ENCODE peak calls at places on chromosomes 13 and 19, in five cellular contexts. One of them, this sample, is unnamed.

GRCh38 chr13:26811636-26812035 is 51.0 kb upstream of the GPR12 start:
- DNase-seq in breast epithelium: no peak
- DNase-seq in endothelial cell of umbilical vein: no peak
- DNase-seq in heart right ventricle: no peak
- DNase-seq in fibroblast of lung: no peak
- DNase-seq in this sample: no peak

GRCh38 chr13:94057618-94058017 is 421.9 kb downstream of the DCT start:
- DNase-seq in breast epithelium: no peak
- DNase-seq in endothelial cell of umbilical vein: no peak
- DNase-seq in heart right ventricle: no peak
- DNase-seq in fibroblast of lung: no peak
- DNase-seq in this sample: no peak

GRCh38 chr13:79548886-79549285 is 67.9 kb downstream of the NDFIP2 start:
- DNase-seq in breast epithelium: no peak
- DNase-seq in endothelial cell of umbilical vein: peak
- DNase-seq in heart right ventricle: no peak
- DNase-seq in fibroblast of lung: no peak
- DNase-seq in this sample: no peak

GRCh38 chr19:16871870-16872269 is 16.9 kb upstream of the F2RL3 start:
- DNase-seq in breast epithelium: no peak
- DNase-seq in endothelial cell of umbilical vein: peak
- DNase-seq in heart right ventricle: peak
- DNase-seq in fibroblast of lung: no peak
- DNase-seq in this sample: no peak

GRCh38 chr19:55638864-55639359 is 1.9 kb upstream of the ZNF580 start:
- DNase-seq in breast epithelium: no peak
- DNase-seq in endothelial cell of umbilical vein: no peak
- DNase-seq in heart right ventricle: no peak
- DNase-seq in fibroblast of lung: peak
- DNase-seq in this sample: no peak

GRCh38 chr13:112752711-112753541 is 63.1 kb downstream of the ATP11A start:
- DNase-seq in breast epithelium: no peak
- DNase-seq in endothelial cell of umbilical vein: no peak
- DNase-seq in heart right ventricle: no peak
- DNase-seq in fibroblast of lung: peak
- DNase-seq in this sample: no peak

GRCh38 chr13:39481493-39481892 is 121.5 kb downstream of the LHFPL6 start:
- DNase-seq in breast epithelium: no peak
- DNase-seq in endothelial cell of umbilical vein: no peak
- DNase-seq in heart right ventricle: peak
- DNase-seq in fibroblast of lung: peak
- DNase-seq in this sample: no peak

GRCh38 chr13:44421853-44422525 is 48.4 kb downstream of the SERP2 start:
- DNase-seq in breast epithelium: no peak
- DNase-seq in endothelial cell of umbilical vein: no peak
- DNase-seq in heart right ventricle: no peak
- DNase-seq in fibroblast of lung: no peak
- DNase-seq in this sample: no peak

GRCh38 chr13:97344250-97345175 is 89.5 kb upstream of the RAP2A start:
- DNase-seq in breast epithelium: peak
- DNase-seq in endothelial cell of umbilical vein: peak
- DNase-seq in heart right ventricle: peak
- DNase-seq in fibroblast of lung: peak
- DNase-seq in this sample: no peak

GRCh38 chr13:28530729-28531194 is 35.8 kb upstream of the FLT1 start:
- DNase-seq in breast epithelium: no peak
- DNase-seq in endothelial cell of umbilical vein: no peak
- DNase-seq in heart right ventricle: no peak
- DNase-seq in fibroblast of lung: no peak
- DNase-seq in this sample: no peak

GRCh38 chr13:40340368-40341085 is 325.9 kb downstream of the FOXO1 start:
- DNase-seq in breast epithelium: no peak
- DNase-seq in endothelial cell of umbilical vein: peak
- DNase-seq in heart right ventricle: no peak
- DNase-seq in fibroblast of lung: peak
- DNase-seq in this sample: no peak

GRCh38 chr13:99847318-99847750 is 124.2 kb downstream of the ZIC5 start:
- DNase-seq in breast epithelium: no peak
- DNase-seq in endothelial cell of umbilical vein: no peak
- DNase-seq in heart right ventricle: no peak
- DNase-seq in fibroblast of lung: no peak
- DNase-seq in this sample: no peak

GRCh38 chr19:1156305-1156801 is 17.7 kb downstream of the SBNO2 start:
- DNase-seq in breast epithelium: no peak
- DNase-seq in endothelial cell of umbilical vein: no peak
- DNase-seq in heart right ventricle: no peak
- DNase-seq in fibroblast of lung: peak
- DNase-seq in this sample: peak

GRCh38 chr13:60018536-60018935 is 145.2 kb downstream of the DIAPH3 start:
- DNase-seq in breast epithelium: no peak
- DNase-seq in endothelial cell of umbilical vein: no peak
- DNase-seq in heart right ventricle: no peak
- DNase-seq in fibroblast of lung: no peak
- DNase-seq in this sample: no peak

GRCh38 chr19:33376423-33376822 is 2.9 kb downstream of the CEBPG start:
- DNase-seq in breast epithelium: no peak
- DNase-seq in endothelial cell of umbilical vein: peak
- DNase-seq in heart right ventricle: peak
- DNase-seq in fibroblast of lung: peak
- DNase-seq in this sample: no peak

GRCh38 chr13:110152351-110152750 is 154.6 kb downstream of the COL4A1 start:
- DNase-seq in breast epithelium: no peak
- DNase-seq in endothelial cell of umbilical vein: no peak
- DNase-seq in heart right ventricle: no peak
- DNase-seq in fibroblast of lung: no peak
- DNase-seq in this sample: no peak

GRCh38 chr13:29707876-29708543 is 112.5 kb upstream of the SLC7A1 start:
- DNase-seq in breast epithelium: no peak
- DNase-seq in endothelial cell of umbilical vein: peak
- DNase-seq in heart right ventricle: no peak
- DNase-seq in fibroblast of lung: peak
- DNase-seq in this sample: no peak

GRCh38 chr13:55815458-55816033 is 1325.2 kb upstream of the PRR20A start:
- DNase-seq in breast epithelium: no peak
- DNase-seq in endothelial cell of umbilical vein: no peak
- DNase-seq in heart right ventricle: no peak
- DNase-seq in fibroblast of lung: no peak
- DNase-seq in this sample: no peak

GRCh38 chr13:82654851-82655517 is 1227.3 kb downstream of the SLITRK1 start:
- DNase-seq in breast epithelium: peak
- DNase-seq in endothelial cell of umbilical vein: no peak
- DNase-seq in heart right ventricle: peak
- DNase-seq in fibroblast of lung: peak
- DNase-seq in this sample: peak

GRCh38 chr19:21910318-21910717 is 74.3 kb upstream of the ZNF43 start:
- DNase-seq in breast epithelium: no peak
- DNase-seq in endothelial cell of umbilical vein: no peak
- DNase-seq in heart right ventricle: no peak
- DNase-seq in fibroblast of lung: no peak
- DNase-seq in this sample: no peak

GRCh38 chr19:8473652-8474476 is 28.6 kb downstream of the PRAM1 start:
- DNase-seq in breast epithelium: no peak
- DNase-seq in endothelial cell of umbilical vein: no peak
- DNase-seq in heart right ventricle: no peak
- DNase-seq in fibroblast of lung: no peak
- DNase-seq in this sample: no peak

GRCh38 chr13:110702591-110703526 is 3.1 kb downstream of the CARS2 start:
- DNase-seq in breast epithelium: no peak
- DNase-seq in endothelial cell of umbilical vein: no peak
- DNase-seq in heart right ventricle: no peak
- DNase-seq in fibroblast of lung: peak
- DNase-seq in this sample: no peak

GRCh38 chr13:20945952-20946383 is 43.4 kb upstream of the XPO4 start:
- DNase-seq in breast epithelium: no peak
- DNase-seq in endothelial cell of umbilical vein: peak
- DNase-seq in heart right ventricle: peak
- DNase-seq in fibroblast of lung: peak
- DNase-seq in this sample: no peak

GRCh38 chr13:47215741-47216140 is 318.9 kb upstream of the HTR2A start:
- DNase-seq in breast epithelium: no peak
- DNase-seq in endothelial cell of umbilical vein: no peak
- DNase-seq in heart right ventricle: no peak
- DNase-seq in fibroblast of lung: peak
- DNase-seq in this sample: no peak

GRCh38 chr19:16600824-16601223 is 27.2 kb downstream of the MED26 start:
- DNase-seq in breast epithelium: no peak
- DNase-seq in endothelial cell of umbilical vein: no peak
- DNase-seq in heart right ventricle: no peak
- DNase-seq in fibroblast of lung: no peak
- DNase-seq in this sample: no peak

GRCh38 chr19:33434090-33434885 is 60.8 kb downstream of the CEBPG start:
- DNase-seq in breast epithelium: no peak
- DNase-seq in endothelial cell of umbilical vein: no peak
- DNase-seq in heart right ventricle: no peak
- DNase-seq in fibroblast of lung: no peak
- DNase-seq in this sample: peak

GRCh38 chr13:113785051-113786010 is 26.3 kb downstream of the TMEM255B start:
- DNase-seq in breast epithelium: no peak
- DNase-seq in endothelial cell of umbilical vein: peak
- DNase-seq in heart right ventricle: no peak
- DNase-seq in fibroblast of lung: peak
- DNase-seq in this sample: no peak

GRCh38 chr19:16585808-16586476 is 13.7 kb upstream of the SLC35E1 start:
- DNase-seq in breast epithelium: no peak
- DNase-seq in endothelial cell of umbilical vein: no peak
- DNase-seq in heart right ventricle: no peak
- DNase-seq in fibroblast of lung: no peak
- DNase-seq in this sample: no peak

GRCh38 chr19:33666196-33666595 is 44.4 kb downstream of the CHST8 start:
- DNase-seq in breast epithelium: no peak
- DNase-seq in endothelial cell of umbilical vein: no peak
- DNase-seq in heart right ventricle: no peak
- DNase-seq in fibroblast of lung: no peak
- DNase-seq in this sample: no peak

GRCh38 chr13:40350283-40350992 is 316.0 kb downstream of the FOXO1 start:
- DNase-seq in breast epithelium: no peak
- DNase-seq in endothelial cell of umbilical vein: no peak
- DNase-seq in heart right ventricle: no peak
- DNase-seq in fibroblast of lung: peak
- DNase-seq in this sample: no peak

GRCh38 chr19:13154911-13155471 is 4.8 kb downstream of the IER2 start:
- DNase-seq in breast epithelium: peak
- DNase-seq in endothelial cell of umbilical vein: peak
- DNase-seq in heart right ventricle: peak
- DNase-seq in fibroblast of lung: peak
- DNase-seq in this sample: no peak
- TF ChIP-seq CTCF in breast epithelium: peak
- TF ChIP-seq CTCF in endothelial cell of umbilical vein: peak
- TF ChIP-seq CTCF in heart right ventricle: no peak
- TF ChIP-seq CTCF in fibroblast of lung: peak
- TF ChIP-seq CTCF in this sample: peak

GRCh38 chr19:13906910-13907309 is 909 bp downstream of the CC2D1A start:
- DNase-seq in breast epithelium: no peak
- DNase-seq in endothelial cell of umbilical vein: no peak
- DNase-seq in heart right ventricle: no peak
- DNase-seq in fibroblast of lung: no peak
- DNase-seq in this sample: no peak

GRCh38 chr19:13908674-13909073 is 2.7 kb downstream of the CC2D1A start:
- DNase-seq in breast epithelium: no peak
- DNase-seq in endothelial cell of umbilical vein: no peak
- DNase-seq in heart right ventricle: no peak
- DNase-seq in fibroblast of lung: no peak
- DNase-seq in this sample: no peak

GRCh38 chr19:13906525-13906904 is 514 bp downstream of the CC2D1A start:
- DNase-seq in breast epithelium: no peak
- DNase-seq in endothelial cell of umbilical vein: no peak
- DNase-seq in heart right ventricle: peak
- DNase-seq in fibroblast of lung: no peak
- DNase-seq in this sample: no peak

GRCh38 chr19:13902993-13903555 is 2.8 kb downstream of the BRME1 start:
- DNase-seq in breast epithelium: no peak
- DNase-seq in endothelial cell of umbilical vein: peak
- DNase-seq in heart right ventricle: no peak
- DNase-seq in fibroblast of lung: no peak
- DNase-seq in this sample: no peak

GRCh38 chr19:13905634-13906524 is at the start of the genes BRME1 and CC2D1A:
- DNase-seq in breast epithelium: peak
- DNase-seq in endothelial cell of umbilical vein: peak
- DNase-seq in heart right ventricle: peak
- DNase-seq in fibroblast of lung: peak
- DNase-seq in this sample: peak
- TF ChIP-seq CTCF in breast epithelium: no peak
- TF ChIP-seq CTCF in endothelial cell of umbilical vein: no peak
- TF ChIP-seq CTCF in heart right ventricle: peak
- TF ChIP-seq CTCF in fibroblast of lung: no peak
- TF ChIP-seq CTCF in this sample: peak

GRCh38 chr13:49791214-49791752 is 1.2 kb downstream of the KPNA3 start:
- DNase-seq in breast epithelium: no peak
- DNase-seq in endothelial cell of umbilical vein: peak
- DNase-seq in heart right ventricle: no peak
- DNase-seq in fibroblast of lung: peak
- DNase-seq in this sample: no peak
- TF ChIP-seq CTCF in breast epithelium: no peak
- TF ChIP-seq CTCF in endothelial cell of umbilical vein: no peak
- TF ChIP-seq CTCF in heart right ventricle: peak
- TF ChIP-seq CTCF in fibroblast of lung: no peak
- TF ChIP-seq CTCF in this sample: peak

DNA sequence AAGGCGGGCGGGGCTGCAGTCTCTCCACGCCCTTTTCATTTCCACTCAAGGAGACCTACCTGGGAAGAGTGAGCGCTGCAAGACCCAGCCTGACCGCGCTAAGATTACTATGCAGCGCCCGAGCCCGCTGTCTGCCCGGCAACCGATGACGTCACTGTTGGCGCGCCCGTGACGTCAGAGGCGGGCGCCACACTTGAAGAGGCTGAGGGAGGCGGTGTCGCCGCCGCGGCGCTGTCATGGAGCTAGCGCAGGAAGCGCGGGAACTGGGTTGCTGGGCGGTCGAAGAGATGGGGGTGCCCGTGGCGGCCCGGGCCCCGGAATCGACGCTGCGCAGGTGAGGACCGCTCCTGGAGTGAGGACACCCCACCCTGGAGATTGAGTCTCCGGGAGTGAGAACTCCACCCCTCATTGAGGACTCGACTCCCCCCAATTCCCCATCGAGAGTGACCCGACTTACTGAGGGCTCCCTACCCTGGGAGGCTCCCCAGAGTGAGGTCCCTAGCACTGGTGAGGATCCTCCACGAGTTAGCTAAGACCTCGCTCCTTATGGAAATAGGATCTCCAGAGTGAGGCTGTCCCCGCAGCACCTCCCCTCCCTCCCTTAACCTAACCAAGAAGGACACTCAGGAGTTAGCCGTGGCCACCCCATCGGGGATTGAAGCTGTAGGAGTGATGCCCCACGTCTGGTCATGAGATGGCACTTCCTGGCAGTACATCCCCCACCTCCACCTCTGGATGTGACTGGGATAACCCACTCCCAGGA is at the start of gene HAUS5:
- DNase-seq in breast epithelium: peak
- DNase-seq in endothelial cell of umbilical vein: peak
- DNase-seq in heart right ventricle: peak
- DNase-seq in fibroblast of lung: peak
- DNase-seq in this sample: no peak
- TF ChIP-seq CTCF in breast epithelium: no peak
- TF ChIP-seq CTCF in endothelial cell of umbilical vein: no peak
- TF ChIP-seq CTCF in heart right ventricle: no peak
- TF ChIP-seq CTCF in fibroblast of lung: no peak
- TF ChIP-seq CTCF in this sample: no peak